ENCODE peak calls at places on chromosomes 13 and 19, in five cellular contexts. F, C, J, I and T are unnamed samples.
A peak's percentile ranks its signal among the peaks of the same experiment; 100 is the strongest.

GRCh38 chr19:43422000-43422688 is 7.5 kb downstream of the TEX101 start:
- DNase-seq in J (no peak), I (no peak), C (no peak), F (no peak), T (no peak)

GRCh38 chr19:28635962-28636629 is 576.9 kb downstream of the UQCRFS1 start:
- DNase-seq in F (no peak), J (no peak), I (no peak), C (no peak), T (no peak)

GRCh38 chr13:44816701-44817684 is 172.3 kb downstream of the NUFIP1 start:
- DNase-seq in I (no peak), J (no peak), F (no peak), C (no peak), T (no peak)

GRCh38 chr19:58330458-58330857 is 3.7 kb downstream of the ZSCAN22 start:
- DNase-seq in F (no peak), I (no peak), C (no peak), J (no peak), T (no peak)

GRCh38 chr13:78478183-78478582 is 125.2 kb downstream of the POU4F1 start:
- DNase-seq in C (no peak), F (no peak), I (no peak), J (no peak), T (peak; percentile 24)

GRCh38 chr13:110575322-110576069 is 14.0 kb upstream of the RAB20 start:
- DNase-seq in C (no peak), J (no peak), F (no peak), I (no peak), T (no peak)

GRCh38 chr13:25455146-25455545 is 83.4 kb downstream of the ATP8A2 start:
- DNase-seq in F (no peak), C (peak; percentile 60), I (peak; percentile 39), J (no peak), T (peak; percentile 20)

GRCh38 chr19:12880551-12881171 is 588 bp downstream of the DNASE2 start:
- DNase-seq in C (no peak), F (no peak), I (no peak), J (no peak), T (no peak)

GRCh38 chr19:14770944-14771839 is 7.2 kb downstream of the ADGRE2 start:
- DNase-seq in C (no peak), I (no peak), F (no peak), J (no peak), T (no peak)

GRCh38 chr13:60018536-60018935 is 145.2 kb downstream of the DIAPH3 start:
- DNase-seq in F (no peak), J (no peak), I (no peak), C (no peak), T (no peak)

GRCh38 chr19:57314146-57314545 is 6.1 kb upstream of the ZNF543 start:
- DNase-seq in C (peak; percentile 11), J (no peak), F (no peak), I (no peak), T (no peak)